ENCODE peak calls at places on chromosomes 4 and X, in six cellular contexts. O, M, Z, E, U and A are unnamed samples.

GRCh38 chr4:156976147-156976546 is 4.5 kb upstream of the PDGFC start:
- DNase-seq in Z (peak; percentile 88), E (no peak), O (no peak), U (no peak), M (no peak), A (no peak)

GRCh38 chrX:17740137-17741122 is 3.1 kb downstream of the SCML1 start:
- DNase-seq in Z (no peak), M (no peak), O (no peak), U (no peak), E (no peak), A (no peak)

GRCh38 chr4:174880001-174880400 is 38.2 kb upstream of the ADAM29 start:
- DNase-seq in U (no peak), Z (no peak), O (no peak), M (no peak), E (no peak), A (no peak)

GRCh38 chr4:188714907-188715306 is 575.7 kb downstream of the TRIML1 start:
- DNase-seq in U (no peak), E (no peak), Z (peak; percentile 32), O (no peak), M (no peak), A (no peak)

GRCh38 chr4:41038304-41038703 is 176.0 kb downstream of the APBB2 start:
- DNase-seq in O (no peak), E (no peak), Z (no peak), M (no peak), U (no peak), A (no peak)

GRCh38 chr4:76301068-76301774 is 5.3 kb upstream of the STBD1 start:
- DNase-seq in E (no peak), M (peak; percentile 13), Z (peak; percentile 76), O (no peak), U (no peak), A (no peak)

GRCh38 chrX:74249963-74250362 is 54.0 kb upstream of the ZCCHC13 start:
- DNase-seq in O (no peak), E (no peak), U (no peak), M (no peak), Z (no peak), A (no peak)

GRCh38 chr4:42633605-42634388 is 23.1 kb downstream of the ATP8A1 start:
- DNase-seq in O (no peak), U (no peak), M (no peak), Z (no peak), E (no peak), A (no peak)